ENCODE peak calls at places on chromosomes 4 and X, in eight cellular contexts. L is ovary; O is AG04450; X is left lung; P is CD4-positive, CD25-positive, alpha-beta regulatory T cell; W is psoas muscle; I is fibroblast of pulmonary artery; Y is lower lobe of right lung. T is an unnamed sample.

GRCh38 chr4:97942137-97942536 is 201.1 kb downstream of the STPG2 start:
- DNase-seq in L (no peak), Y (no peak), W (no peak), X (no peak), P (no peak), I (peak; percentile 2), O (no peak), T (no peak)

GRCh38 chr4:52110171-52110570 is 59.1 kb downstream of the SPATA18 start:
- DNase-seq in W (no peak), X (no peak), O (no peak), P (no peak), Y (no peak), L (no peak), I (peak; percentile 13), T (no peak)

GRCh38 chr4:6019316-6020263 is 1.4 kb upstream of the C4orf50 start:
- DNase-seq in I (peak; percentile 53), X (no peak), P (no peak), Y (no peak), O (peak; percentile 2), W (no peak), L (no peak), T (peak; percentile 16)

GRCh38 chr4:154854362-154854761 is 73.3 kb downstream of the RBM46 start:
- DNase-seq in W (no peak), L (no peak), I (peak; percentile 52), X (no peak), Y (no peak), O (no peak), P (no peak), T (no peak)

GRCh38 chr4:175531405-175532091 is 280.5 kb downstream of the GPM6A start:
- DNase-seq in X (no peak), I (peak; percentile 47), O (peak; percentile 3), W (no peak), L (no peak), Y (no peak), P (no peak), T (no peak)

GRCh38 chr4:140790765-140791164 is 34.6 kb upstream of the TBC1D9 start:
- DNase-seq in L (no peak), Y (peak; percentile 68), I (peak; percentile 37), O (no peak), X (no peak), W (peak; percentile 53), P (no peak), T (no peak)

GRCh38 chr4:124243671-124244366 is 468.7 kb downstream of the ANKRD50 start:
- DNase-seq in I (no peak), L (no peak), Y (no peak), W (no peak), P (no peak), O (no peak), X (peak; percentile 58), T (no peak)

GRCh38 chr4:41156574-41156973 is 57.8 kb downstream of the APBB2 start:
- DNase-seq in X (no peak), L (no peak), I (peak; percentile 48), O (no peak), W (no peak), Y (no peak), P (no peak), T (no peak)

GRCh38 chrX:21056636-21057035 is 317.6 kb upstream of the CNKSR2 start:
- DNase-seq in Y (no peak), O (no peak), P (no peak), X (no peak), L (no peak), I (peak; percentile 22), W (no peak), T (no peak)

GRCh38 chr4:119057417-119057816 is 78.2 kb upstream of the MYOZ2 start:
- DNase-seq in L (no peak), X (no peak), W (no peak), Y (no peak), P (no peak), O (no peak), I (no peak), T (no peak)

GRCh38 chrX:130176354-130176776 is 4.6 kb downstream of the RAB33A start:
- DNase-seq in X (no peak), O (no peak), W (no peak), I (no peak), L (no peak), Y (no peak), P (no peak), T (no peak)

GRCh38 chr4:6472387-6473263 is at the start of gene PPP2R2C:
- DNase-seq in W (no peak), L (no peak), O (no peak), X (peak; percentile 70), P (no peak), Y (no peak), I (no peak), T (no peak)

GRCh38 chrX:389021-389441 is 2.3 kb upstream of the PPP2R3B start:
- DNase-seq in W (no peak), O (no peak), Y (no peak), X (no peak), L (no peak), P (no peak), I (no peak), T (no peak)

GRCh38 chr4:47493238-47494123 is 8.4 kb downstream of the ATP10D start:
- DNase-seq in W (no peak), L (no peak), P (no peak), Y (no peak), I (no peak), X (no peak), O (no peak), T (no peak)
- H3K4me3 ChIP-seq in W (no peak overlapping the region), L (no peak overlapping the region), P (no peak overlapping the region), Y (no peak overlapping the region), I (no peak overlapping the region), X (no peak overlapping the region), O (no peak overlapping the region), T (no peak overlapping the region)

DNA sequence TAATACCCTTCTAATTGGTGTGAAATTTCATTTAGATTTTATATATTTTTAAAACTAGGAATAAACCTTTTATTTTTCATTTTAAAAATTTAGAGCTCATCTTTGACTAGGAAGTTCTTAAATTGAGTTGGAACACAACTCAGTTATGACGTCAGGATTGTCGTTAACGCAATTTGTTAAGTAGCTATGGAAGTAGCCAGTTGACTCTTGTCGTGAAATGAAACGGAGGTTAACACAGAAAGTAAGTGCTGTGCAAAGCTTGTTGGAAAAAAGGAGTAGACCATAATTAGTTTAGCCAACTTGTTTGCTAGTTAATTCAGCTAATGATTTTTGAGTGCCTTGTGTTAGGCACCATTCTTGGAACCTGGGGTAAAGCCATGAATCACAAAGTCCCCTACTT is 18.3 kb downstream of the LARP7 start:
- DNase-seq in P (no peak), Y (no peak), L (no peak), I (no peak), X (no peak), O (no peak), W (no peak), T (no peak)
- H3K4me3 ChIP-seq in P (no peak overlapping the region), Y (no peak overlapping the region), L (no peak overlapping the region), I (no peak overlapping the region), X (no peak overlapping the region), O (no peak overlapping the region), W (no peak overlapping the region), T (no peak overlapping the region)

GRCh38 chrX:9352683-9353430 is 112.0 kb upstream of the TBL1X start:
- DNase-seq in X (no peak), P (no peak), I (peak; percentile 79), L (no peak), Y (peak; percentile 55), W (no peak), O (no peak), T (peak; percentile 24)

GRCh38 chrX:9351112-9351511 is 113.7 kb upstream of the TBL1X start:
- DNase-seq in W (no peak), L (no peak), I (no peak), X (no peak), Y (no peak), O (no peak), P (no peak), T (no peak)

GRCh38 chrX:9349572-9350259 is 115.1 kb upstream of the TBL1X start:
- DNase-seq in X (no peak), Y (no peak), O (peak; percentile 33), I (peak; percentile 27), P (no peak), W (no peak), L (no peak), T (no peak)

GRCh38 chrX:9354918-9355317 is 109.9 kb upstream of the TBL1X start:
- DNase-seq in I (no peak), P (no peak), W (no peak), L (no peak), X (no peak), Y (no peak), O (no peak), T (no peak)

DNA sequence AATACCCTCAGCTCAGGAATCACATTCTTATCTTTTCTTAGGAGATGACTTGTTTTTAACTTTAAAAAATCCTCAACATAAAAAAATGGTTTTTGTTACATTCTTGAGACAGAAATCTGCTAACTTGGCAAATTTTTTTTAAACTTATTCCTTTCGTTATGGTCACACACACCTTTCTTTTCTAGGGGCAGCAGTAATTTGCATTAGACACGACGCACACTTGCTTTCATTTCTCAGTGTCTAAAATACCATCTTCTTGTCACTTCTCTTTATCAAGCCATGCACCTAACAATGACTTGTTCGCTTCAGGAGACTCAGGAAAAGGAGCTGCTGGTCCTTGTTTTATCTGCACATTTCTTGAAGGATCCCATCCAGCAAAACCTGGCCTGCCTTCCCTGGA is 112.6 kb upstream of the TBL1X start:
- DNase-seq in Y (no peak), O (no peak), X (no peak), L (no peak), P (no peak), I (no peak), W (no peak), T (no peak)
- H3K4me3 ChIP-seq in Y (no peak overlapping the region), O (no peak overlapping the region), X (no peak overlapping the region), L (no peak overlapping the region), P (peak overlapping the region; percentile 73), I (peak overlapping the region; percentile 27), W (no peak overlapping the region), T (no peak overlapping the region)

GRCh38 chrX:10832103-10832502 is 211.7 kb upstream of the MID1 start:
- DNase-seq in W (no peak), Y (no peak), I (no peak), P (no peak), O (no peak), L (no peak), X (no peak), T (no peak)

GRCh38 chrX:10828640-10829039 is 208.3 kb upstream of the MID1 start:
- DNase-seq in L (no peak), P (no peak), W (no peak), Y (no peak), O (no peak), X (no peak), I (no peak), T (no peak)

DNA sequence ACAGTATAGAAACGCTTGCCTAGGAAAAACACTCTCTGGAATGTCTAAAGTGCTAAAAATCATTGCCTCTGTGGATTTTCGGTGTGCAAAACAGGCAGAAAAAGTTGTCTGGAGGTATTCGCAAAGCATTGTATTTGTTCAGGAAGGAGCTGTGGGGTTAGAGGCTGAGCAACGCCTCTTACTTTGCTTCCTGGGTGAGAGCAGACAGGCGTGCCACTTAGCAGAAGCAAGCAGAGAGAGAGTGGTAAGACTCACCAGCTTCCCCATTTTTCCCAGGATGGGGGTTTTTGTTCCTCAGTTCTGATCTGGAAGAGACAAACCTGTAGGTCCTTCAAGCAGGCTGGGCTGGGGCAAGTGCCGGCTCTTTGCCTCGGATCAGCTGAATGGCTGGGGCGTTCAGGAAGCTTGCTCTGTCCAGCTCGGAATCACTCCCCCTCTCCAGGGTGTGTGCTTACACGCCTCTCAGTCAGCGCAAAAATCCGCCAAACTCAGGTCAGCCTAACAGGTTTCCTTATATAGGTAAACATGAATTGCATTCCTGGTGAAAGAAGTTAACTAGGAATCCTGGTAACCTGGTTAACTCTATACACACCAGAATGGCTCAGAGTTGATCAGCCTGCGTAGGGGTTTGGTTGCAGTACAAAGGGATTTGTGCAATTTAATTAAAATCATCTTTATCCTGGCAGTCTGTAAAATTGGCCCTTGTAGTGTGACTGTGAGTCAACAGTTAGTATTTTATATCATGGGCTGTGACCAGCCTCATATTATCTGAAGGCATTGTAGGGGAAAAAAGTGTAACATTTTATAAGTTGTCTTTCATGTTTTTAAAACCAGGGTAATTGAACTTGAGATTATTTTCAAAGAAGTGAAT is 213.1 kb upstream of the MID1 start:
- DNase-seq in P (no peak), W (no peak), O (no peak), L (peak; percentile 11), X (peak; percentile 43), Y (peak; percentile 47), I (no peak), T (no peak)
- H3K4me3 ChIP-seq in P (no peak overlapping the region), W (no peak overlapping the region), O (no peak overlapping the region), L (peak overlapping the region; percentile 25), X (peak overlapping the region; percentile 20), Y (peak overlapping the region; percentile 31), I (no peak overlapping the region), T (no peak overlapping the region)

T was measured in CD4-positive, alpha-beta memory T cell.